ENCODE peak calls at places on chromosomes 13 and 19, in ten cellular contexts. X is progenitor cell of endocrine pancreas; W is heart left ventricle; Y is NCI-H1436 treated with DMSO at 0.1 percent for 48 hours; T is adipocyte; O is AG09319; V is iPS DF 6.9; K is activated naive CD8-positive, alpha-beta T cell treated with anti-CD3 and anti-CD28 coated beads for 36 hours; I is activated CD4-positive, alpha-beta T cell treated with anti-CD3 and anti-CD28 coated beads for 36 hours; G is GM19239. J is an unnamed sample.

GRCh38 chr19:47157455-47158321 is 27.1 kb downstream of the SAE1 start:
- DNase-seq in X (peak; percentile 11), W (peak; percentile 70), Y (no peak), T (peak; percentile 62), O (no peak), V (peak; percentile 71), K (no peak), I (peak; percentile 54), G (no peak), J (peak; percentile 74)

GRCh38 chr13:26440111-26440510 is 117.4 kb upstream of the WASF3 start:
- DNase-seq in X (no peak), W (no peak), Y (no peak), T (no peak), O (no peak), V (no peak), K (no peak), I (no peak), G (no peak), J (no peak)

GRCh38 chr19:48678201-48678600 is 5.4 kb upstream of the NTN5 start:
- DNase-seq in X (no peak), W (no peak), Y (no peak), T (no peak), O (no peak), V (no peak), K (no peak), I (no peak), G (no peak), J (no peak)

GRCh38 chr13:19864018-19864338 is 529 bp upstream of the ZMYM5 start:
- DNase-seq in X (no peak), W (peak; percentile 71), Y (no peak), T (peak; percentile 69), O (peak; percentile 31), V (no peak), K (peak; percentile 72), I (peak; percentile 75), G (peak; percentile 43), J (peak; percentile 76)

GRCh38 chr19:45630463-45630862 is 8.7 kb downstream of the EML2 start:
- DNase-seq in X (no peak), W (no peak), Y (no peak), T (peak; percentile 82), O (no peak), V (no peak), K (peak; percentile 37), I (peak; percentile 65), G (no peak), J (no peak)

GRCh38 chr13:73060251-73061160 is 1.7 kb downstream of the KLF5 start:
- DNase-seq in X (no peak), W (peak; percentile 27), Y (no peak), T (peak; percentile 84), O (peak; percentile 50), V (no peak), K (no peak), I (peak; percentile 17), G (no peak), J (peak; percentile 47)

GRCh38 chr13:39406688-39407087 is 196.3 kb downstream of the LHFPL6 start:
- DNase-seq in X (no peak), W (no peak), Y (no peak), T (no peak), O (no peak), V (no peak), K (no peak), I (no peak), G (peak; percentile 21), J (no peak)

GRCh38 chr13:107962209-107962608 is 253.1 kb downstream of the LIG4 start:
- DNase-seq in X (no peak), W (no peak), Y (no peak), T (no peak), O (no peak), V (no peak), K (no peak), I (no peak), G (no peak), J (no peak)

GRCh38 chr13:50894504-50894903 is 15.1 kb upstream of the RNASEH2B start:
- DNase-seq in X (no peak), W (no peak), Y (no peak), T (no peak), O (no peak), V (no peak), K (no peak), I (no peak), G (no peak), J (no peak)

GRCh38 chr13:40582531-40582930 is 83.9 kb downstream of the FOXO1 start:
- DNase-seq in X (no peak), W (no peak), Y (no peak), T (no peak), O (no peak), V (no peak), K (no peak), I (no peak), G (no peak), J (no peak)

GRCh38 chr19:1860133-1860775 is 3.1 kb downstream of the KLF16 start:
- DNase-seq in X (no peak), W (peak; percentile 69), Y (no peak), T (peak; percentile 90), O (no peak), V (no peak), K (peak; percentile 65), I (peak; percentile 83), G (no peak), J (peak; percentile 73)

GRCh38 chr19:53394522-53394973 is 401 bp upstream of the ZNF765 start:
- DNase-seq in X (peak; percentile 34), W (peak; percentile 56), Y (no peak), T (peak; percentile 61), O (peak; percentile 11), V (peak; percentile 22), K (no peak), I (peak; percentile 6), G (no peak), J (peak; percentile 28)